ENCODE peak calls at places on chromosomes 16 and 17, in eight cellular contexts. M, L, O, N, R, I, G and P are unnamed samples.

GRCh38 chr17:59878624-59879023 is 14.1 kb downstream of the TUBD1 start:
- DNase-seq in M (no peak), L (no peak), O (no peak), N (no peak), R (no peak), I (no peak), G (no peak), P (no peak)

GRCh38 chr17:19387921-19388521 is 1.0 kb upstream of the MFAP4 start:
- DNase-seq in M (no peak), L (peak), O (no peak), N (no peak), R (peak), I (no peak), G (no peak), P (no peak)

GRCh38 chr17:81471804-81472456 is 40.7 kb downstream of the ACTG1 start:
- DNase-seq in M (peak), L (peak), O (peak), N (no peak), R (peak), I (peak), G (peak), P (no peak)

GRCh38 chr17:20116683-20117309 is 107.6 kb downstream of the SPECC1 start:
- DNase-seq in M (no peak), L (peak), O (peak), N (peak), R (peak), I (no peak), G (peak), P (peak)

GRCh38 chr16:24504467-24505345 is 34.7 kb upstream of the RBBP6 start:
- DNase-seq in M (no peak), L (peak), O (peak), N (peak), R (peak), I (peak), G (peak), P (peak)

GRCh38 chr17:68344701-68345136 is 53.4 kb downstream of the ARSG start:
- DNase-seq in M (no peak), L (no peak), O (peak), N (peak), R (peak), I (no peak), G (no peak), P (peak)

GRCh38 chr16:23924138-23924537 is 88.4 kb downstream of the PRKCB start:
- DNase-seq in M (no peak), L (no peak), O (no peak), N (no peak), R (no peak), I (no peak), G (no peak), P (no peak)

GRCh38 chr17:2400474-2400866 is 390 bp downstream of the MNT start:
- DNase-seq in M (peak), L (peak), O (peak), N (peak), R (peak), I (no peak), G (peak), P (peak)

GRCh38 chr16:89575247-89576172 is at the start of gene CPNE7:
- DNase-seq in M (no peak), L (no peak), O (no peak), N (no peak), R (no peak), I (no peak), G (no peak), P (no peak)

GRCh38 chr16:27102701-27103575 is 36.2 kb downstream of the C16orf82 start:
- DNase-seq in M (no peak), L (no peak), O (no peak), N (no peak), R (no peak), I (no peak), G (no peak), P (no peak)